ENCODE peak calls at places on chromosomes 6 and 20, in nine cellular contexts. F is astrocyte, U is MM.1S, B is endothelial cell of umbilical vein, D is fibroblast of mammary gland, X is upper lobe of left lung, T is astrocyte of the spinal cord, Q is lower lobe of right lung, Y is GM12865. J is an unnamed sample.

GRCh38 chr6:6379573-6379972 is 59.1 kb upstream of the F13A1 start:
- DNase-seq in T (peak), F (no peak), U (no peak), X (no peak), B (no peak), D (no peak), Q (no peak), Y (no peak), J (peak)

GRCh38 chr20:61965606-61966491 is 99.8 kb downstream of the TAF4 start:
- DNase-seq in Y (no peak), Q (no peak), F (no peak), U (no peak), D (no peak), B (no peak), T (no peak), X (no peak), J (no peak)

GRCh38 chr20:44014807-44015732 is 100.4 kb downstream of the TOX2 start:
- DNase-seq in U (no peak), F (no peak), Q (no peak), T (no peak), D (peak), Y (no peak), B (peak), X (no peak), J (no peak)

GRCh38 chr20:20367681-20368413 is at the start of gene INSM1:
- DNase-seq in X (peak), Q (no peak), T (no peak), B (no peak), D (no peak), F (no peak), U (no peak), Y (no peak), J (no peak)

GRCh38 chr6:168675933-168676551 is 235.1 kb downstream of the SMOC2 start:
- DNase-seq in T (no peak), Y (no peak), B (no peak), D (no peak), U (no peak), F (no peak), Q (no peak), X (no peak), J (no peak)

GRCh38 chr20:43843096-43843964 is 71.3 kb upstream of the TOX2 start:
- DNase-seq in B (peak), T (peak), F (peak), X (no peak), Y (peak), Q (no peak), D (peak), U (peak), J (peak)

GRCh38 chr20:35695978-35696377 is 3.2 kb downstream of the NFS1 start:
- DNase-seq in B (no peak), X (no peak), Y (no peak), F (no peak), Q (no peak), D (no peak), T (no peak), U (no peak), J (no peak)

GRCh38 chr6:147099974-147100373 is 104.2 kb upstream of the STXBP5 start:
- DNase-seq in B (peak), U (no peak), F (peak), Q (no peak), X (no peak), Y (no peak), T (peak), D (peak), J (peak)

GRCh38 chr6:37020426-37021211 is 15.2 kb downstream of the FGD2 start:
- DNase-seq in U (no peak), Q (no peak), X (peak), F (no peak), Y (no peak), B (no peak), D (no peak), T (no peak), J (no peak)

GRCh38 chr6:165600606-165601005 is 62.4 kb downstream of the PDE10A start:
- DNase-seq in X (no peak), B (no peak), Y (no peak), F (no peak), T (no peak), Q (no peak), D (no peak), U (no peak), J (no peak)

GRCh38 chr6:105835373-105835772 is 250.8 kb upstream of the PRDM1 start:
- DNase-seq in F (peak), Y (peak), D (peak), U (no peak), Q (no peak), T (peak), B (peak), X (no peak), J (peak)

GRCh38 chr20:37902504-37903313 is at the start of gene VSTM2L:
- DNase-seq in Q (no peak), T (peak), D (peak), X (peak), Y (peak), B (no peak), U (no peak), F (peak), J (peak)

GRCh38 chr20:63383556-63383955 is 22.4 kb upstream of the CHRNA4 start:
- DNase-seq in F (no peak), B (no peak), X (peak), T (no peak), Y (no peak), D (no peak), Q (no peak), U (no peak), J (no peak)

GRCh38 chr6:107793193-107793592 is 30.9 kb downstream of the SCML4 start:
- DNase-seq in T (no peak), F (no peak), B (no peak), Q (no peak), U (no peak), D (no peak), X (no peak), Y (no peak), J (no peak)

GRCh38 chr6:52389626-52390360 is 27.8 kb downstream of the PAQR8 start:
- DNase-seq in U (peak), F (peak), D (peak), X (no peak), B (peak), T (peak), Q (peak), Y (peak), J (peak)

GRCh38 chr6:26028753-26029569 is 58.3 kb upstream of the HFE start:
- DNase-seq in T (peak), B (no peak), Q (no peak), Y (no peak), U (no peak), F (no peak), X (no peak), D (no peak), J (no peak)

GRCh38 chr6:10395171-10395945 is 19.5 kb downstream of the TFAP2A start:
- DNase-seq in F (no peak), D (no peak), T (no peak), U (no peak), Y (no peak), X (no peak), B (no peak), Q (no peak), J (no peak)

GRCh38 chr6:63802606-63803206 is 167.1 kb downstream of the PHF3 start:
- DNase-seq in Q (no peak), B (peak), X (no peak), T (peak), D (peak), F (no peak), U (peak), Y (peak), J (peak)

GRCh38 chr6:36839819-36840379 is 655 bp upstream of the CPNE5 start:
- DNase-seq in Y (peak), T (no peak), Q (peak), D (no peak), B (no peak), X (peak), F (no peak), U (peak), J (no peak)

GRCh38 chr20:57346477-57346876 is 4.6 kb upstream of the RAE1 start:
- DNase-seq in X (no peak), Q (peak), Y (peak), F (peak), T (peak), D (peak), B (peak), U (peak), J (peak)

GRCh38 chr6:73613806-73614536 is 39.8 kb downstream of the SLC17A5 start:
- DNase-seq in Y (no peak), D (no peak), B (no peak), T (no peak), U (no peak), F (no peak), Q (no peak), X (no peak), J (no peak)

GRCh38 chr6:133546098-133546497 is 304.9 kb downstream of the EYA4 start:
- DNase-seq in F (peak), T (peak), B (no peak), U (no peak), D (peak), Y (no peak), Q (no peak), X (no peak), J (peak)

GRCh38 chr6:34025851-34026250 is 120.0 kb downstream of the GRM4 start:
- DNase-seq in B (no peak), F (no peak), X (no peak), U (no peak), Y (no peak), T (no peak), Q (no peak), D (no peak), J (no peak)
- TF ChIP-seq CTCF in B (no peak), F (no peak), X (no peak), U (no peak), Y (no peak), T (no peak), Q (no peak), D (no peak), J (no peak)

DNA sequence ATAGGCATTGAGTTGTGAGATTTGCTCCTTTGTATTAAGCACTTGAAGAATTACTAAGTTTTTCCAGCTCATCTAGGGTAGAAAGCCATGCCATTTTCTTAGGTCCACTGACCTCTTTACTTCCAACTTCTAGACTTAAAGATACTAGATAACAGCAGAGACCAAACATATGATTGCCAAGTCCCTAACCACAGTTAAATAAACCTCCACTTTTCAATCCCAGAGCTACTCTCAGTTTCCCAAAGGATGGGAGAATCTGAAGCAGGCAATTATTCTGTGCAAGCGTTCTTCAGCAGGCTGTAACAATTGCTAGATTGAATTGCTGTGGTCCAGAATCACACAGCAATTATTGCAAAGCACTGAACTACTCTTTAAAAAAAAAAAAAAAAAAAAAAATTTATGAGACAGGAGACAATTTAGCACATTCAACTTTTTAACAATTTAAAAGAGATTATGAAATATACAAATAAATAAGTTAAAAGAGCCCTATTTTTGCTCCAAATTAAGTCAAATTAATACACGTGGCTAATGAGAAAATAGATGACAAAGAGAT is 104.0 kb upstream of the PRSS16 start:
- DNase-seq in D (no peak), F (no peak), U (no peak), T (no peak), Y (no peak), Q (no peak), B (no peak), X (no peak), J (no peak)
- H3K4me3 ChIP-seq in D (no peak), F (no peak), U (no peak), T (no peak), Y (peak), Q (no peak), B (no peak), X (no peak), J (no peak)

GRCh38 chr6:34583461-34583860 is 27.3 kb upstream of the SPDEF start:
- DNase-seq in X (no peak), D (no peak), T (no peak), Q (no peak), U (no peak), F (no peak), B (no peak), Y (peak), J (no peak)
- TF ChIP-seq CTCF in X (no peak), D (peak), T (peak), Q (no peak), U (peak), F (no peak), B (no peak), Y (peak), J (peak)

GRCh38 chr6:14365393-14365792 is 247.8 kb downstream of the CD83 start:
- DNase-seq in D (peak), Q (no peak), F (peak), X (no peak), B (no peak), Y (no peak), T (peak), U (no peak), J (peak)
- H3K4me3 ChIP-seq in D (no peak), Q (no peak), F (no peak), X (no peak), B (no peak), Y (no peak), T (no peak), U (no peak), J (no peak)

DNA sequence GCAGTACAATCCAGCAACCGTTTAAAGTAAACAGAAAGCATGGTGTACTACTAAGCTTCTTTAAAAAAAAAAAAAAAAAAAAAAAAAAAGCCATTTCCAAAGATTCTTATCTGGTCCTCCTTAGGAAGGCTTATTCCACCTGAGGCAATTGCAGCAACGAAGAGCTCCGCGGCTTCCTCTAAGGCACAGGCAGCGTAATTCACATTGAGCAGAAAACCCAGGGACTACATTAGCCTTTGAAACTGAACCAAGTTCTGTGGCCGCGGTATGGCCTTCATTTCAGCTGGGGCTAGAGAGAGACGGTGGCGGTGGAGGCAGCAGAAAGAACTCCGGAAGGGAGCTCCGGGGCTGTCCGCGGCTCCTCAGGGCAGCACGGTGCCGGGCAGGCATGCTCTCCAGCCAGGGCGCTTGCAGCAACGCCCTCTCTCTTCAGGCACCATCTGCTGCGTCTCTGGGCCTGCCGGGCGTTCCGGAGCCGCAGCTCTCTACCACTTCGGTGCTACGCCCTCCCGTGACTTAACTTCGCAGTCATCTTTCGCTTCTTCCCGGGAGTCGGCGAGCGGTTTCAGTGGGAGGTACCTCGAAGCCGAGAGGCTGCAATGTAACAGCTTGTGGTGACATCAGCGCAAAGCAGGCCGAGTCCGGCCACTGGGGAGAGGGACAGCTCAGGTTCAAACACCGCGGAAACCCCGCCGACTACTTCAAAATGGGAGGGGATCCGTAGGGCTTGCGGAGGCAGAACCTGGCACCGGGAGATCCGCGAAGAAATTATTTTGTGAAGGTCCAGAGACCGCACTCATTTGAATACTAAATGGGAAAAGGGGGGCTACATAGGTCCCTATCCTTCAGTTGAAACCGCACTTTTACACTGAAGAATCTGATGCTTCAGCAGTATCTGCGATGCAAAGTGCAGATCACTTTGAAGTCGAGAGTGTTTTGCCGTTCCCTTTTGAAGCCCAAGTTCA is 100.0 kb downstream of the DST start:
- DNase-seq in Q (peak), T (peak), U (peak), F (peak), D (peak), Y (peak), B (peak), X (peak), J (peak)
- TF ChIP-seq CTCF in Q (peak), T (peak), U (peak), F (no peak), D (peak), Y (peak), B (peak), X (peak), J (peak)

DNA sequence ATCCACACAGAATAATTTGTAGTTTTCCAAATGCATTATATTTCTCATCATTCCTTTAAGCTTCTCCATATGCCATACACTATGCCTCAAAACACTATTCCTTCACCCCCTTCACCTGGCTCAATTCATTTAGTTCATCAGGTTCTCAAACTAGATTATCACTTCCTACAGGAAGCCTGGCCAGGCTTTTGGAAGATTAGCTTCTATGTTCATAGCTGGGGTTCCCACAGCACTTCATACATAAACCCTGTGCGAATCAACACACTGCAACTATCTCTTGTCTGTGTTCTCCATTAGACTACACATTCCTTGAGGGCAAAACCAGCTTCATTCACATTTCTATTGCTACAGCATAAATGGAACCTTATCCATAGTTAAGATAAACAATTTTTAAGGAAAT is 40.5 kb upstream of the PLN start:
- DNase-seq in Q (no peak), T (no peak), U (no peak), D (no peak), F (no peak), Y (no peak), B (peak), X (no peak), J (no peak)
- H3K4me3 ChIP-seq in Q (no peak), T (no peak), U (no peak), D (no peak), F (no peak), Y (no peak), B (no peak), X (no peak), J (no peak)

GRCh38 chr6:29465279-29465678 is 8.3 kb downstream of the OR2H1 start:
- DNase-seq in F (no peak), U (no peak), B (no peak), X (no peak), D (no peak), Q (no peak), T (no peak), Y (no peak), J (no peak)
- TF ChIP-seq CTCF in F (no peak), U (no peak), B (no peak), X (no peak), D (no peak), Q (no peak), T (no peak), Y (no peak), J (no peak)

GRCh38 chr6:128112494-128112893 is 211.6 kb upstream of the THEMIS start:
- DNase-seq in U (peak), Q (no peak), X (no peak), T (peak), B (peak), F (no peak), Y (no peak), D (peak), J (peak)
- H3K4me3 ChIP-seq in U (peak), Q (peak), X (peak), T (no peak), B (no peak), F (no peak), Y (peak), D (no peak), J (peak)

DNA sequence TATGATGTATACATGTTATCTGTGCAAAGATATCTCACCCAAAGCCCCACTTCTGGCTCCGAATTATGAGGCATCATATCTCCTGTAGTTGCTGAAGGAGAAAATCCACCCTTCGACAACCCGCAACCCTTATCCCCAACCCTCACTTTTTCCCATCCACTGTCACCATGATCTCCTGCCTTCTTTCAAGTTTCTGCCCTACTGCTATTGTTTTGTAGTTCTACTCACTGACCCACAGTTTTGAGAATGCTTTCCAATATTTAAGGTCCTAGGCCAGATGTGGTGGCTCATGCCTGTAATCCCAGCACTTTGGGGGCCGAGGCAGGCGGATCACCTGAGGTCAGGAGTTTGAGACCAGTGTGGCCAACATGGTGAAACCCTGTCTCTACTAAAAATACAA is 22.2 kb downstream of the ADGRF1 start:
- DNase-seq in Q (no peak), X (no peak), Y (no peak), D (no peak), U (no peak), F (no peak), B (no peak), T (no peak), J (no peak)
- TF ChIP-seq CTCF in Q (no peak), X (no peak), Y (no peak), D (no peak), U (no peak), F (no peak), B (no peak), T (no peak), J (no peak)

J was measured in AG10803.